ENCODE peak calls at places on chromosomes 7 and 10, in eight cellular contexts. Z is T-helper 1 cell; M is fibroblast of lung; W is activated CD4-positive, alpha-beta T cell treated with anti-CD3 and anti-CD28 coated beads, Interleukin-2, amount 50 U/mL, for 48 hours; Q is Panc1; C is left ventricle myocardium inferior; G is stromal cell of bone marrow; N is SW480. A is an unnamed sample.

GRCh38 chr7:129829677-129830631 is 122.8 kb downstream of the UBE2H start:
- DNase-seq in Z (peak), M (peak), W (peak), Q (peak), C (peak), G (peak), N (peak), A (peak)

GRCh38 chr10:19588608-19589007 is 227.6 kb upstream of the PLXDC2 start:
- DNase-seq in Z (no peak), M (no peak), W (no peak), Q (no peak), C (no peak), G (no peak), N (no peak), A (no peak)

GRCh38 chr10:122164028-122164601 is 107.0 kb upstream of the BTBD16 start:
- DNase-seq in Z (no peak), M (peak), W (no peak), Q (no peak), C (no peak), G (no peak), N (no peak), A (peak)

GRCh38 chr7:102834999-102835398 is 77.8 kb upstream of the LRRC17 start:
- DNase-seq in Z (no peak), M (peak), W (peak), Q (peak), C (no peak), G (peak), N (peak), A (no peak)

GRCh38 chr10:47354162-47354561 is 6.0 kb downstream of the RBP3 start:
- DNase-seq in Z (no peak), M (peak), W (no peak), Q (no peak), C (no peak), G (no peak), N (no peak), A (no peak)

GRCh38 chr7:38105874-38106483 is 72.1 kb upstream of the STARD3NL start:
- DNase-seq in Z (no peak), M (peak), W (peak), Q (peak), C (no peak), G (peak), N (peak), A (peak)

GRCh38 chr10:35421553-35422178 is 85.4 kb downstream of the CCNY start:
- DNase-seq in Z (no peak), M (peak), W (no peak), Q (peak), C (no peak), G (peak), N (peak), A (no peak)

GRCh38 chr7:7732566-7733290 is 14.3 kb upstream of the RPA3 start:
- DNase-seq in Z (no peak), M (peak), W (no peak), Q (no peak), C (no peak), G (peak), N (no peak), A (no peak)

GRCh38 chr10:76492026-76492425 is 1060.6 kb downstream of the LRMDA start:
- DNase-seq in Z (no peak), M (peak), W (no peak), Q (no peak), C (no peak), G (peak), N (no peak), A (no peak)

GRCh38 chr10:74109452-74109851 is 41.2 kb downstream of the AP3M1 start:
- DNase-seq in Z (no peak), M (no peak), W (no peak), Q (no peak), C (no peak), G (no peak), N (no peak), A (no peak)

GRCh38 chr10:113030453-113030852 is 80.4 kb downstream of the TCF7L2 start:
- DNase-seq in Z (no peak), M (peak), W (no peak), Q (no peak), C (no peak), G (no peak), N (no peak), A (no peak)

GRCh38 chr10:127903789-127904188 is 3.1 kb upstream of the PTPRE start:
- DNase-seq in Z (no peak), M (no peak), W (no peak), Q (no peak), C (no peak), G (no peak), N (no peak), A (no peak)

GRCh38 chr7:95295399-95295798 is 28.9 kb downstream of the PON1 start:
- DNase-seq in Z (no peak), M (no peak), W (no peak), Q (no peak), C (no peak), G (no peak), N (no peak), A (no peak)

GRCh38 chr10:55989188-55989587 is 371.9 kb downstream of the ZWINT start:
- DNase-seq in Z (no peak), M (no peak), W (no peak), Q (no peak), C (no peak), G (no peak), N (no peak), A (no peak)

GRCh38 chr7:40701836-40702551 is 567.2 kb downstream of the SUGCT start:
- DNase-seq in Z (no peak), M (no peak), W (no peak), Q (no peak), C (no peak), G (no peak), N (peak), A (no peak)

GRCh38 chr7:150375662-150376521 is 3.2 kb upstream of the ZNF775 start:
- DNase-seq in Z (no peak), M (no peak), W (peak), Q (no peak), C (no peak), G (no peak), N (peak), A (no peak)

GRCh38 chr10:114708717-114709352 is 50.8 kb upstream of the ABLIM1 start:
- DNase-seq in Z (no peak), M (peak), W (no peak), Q (peak), C (no peak), G (no peak), N (peak), A (no peak)

GRCh38 chr10:100810091-100810834 is 64.9 kb downstream of the PAX2 start:
- DNase-seq in Z (no peak), M (no peak), W (no peak), Q (no peak), C (no peak), G (no peak), N (no peak), A (no peak)

GRCh38 chr10:80464557-80465466 is 10.7 kb downstream of the TSPAN14 start:
- DNase-seq in Z (no peak), M (peak), W (no peak), Q (no peak), C (no peak), G (no peak), N (peak), A (peak)

GRCh38 chr10:50508315-50509051 is 115.3 kb downstream of the SGMS1 start:
- DNase-seq in Z (no peak), M (no peak), W (peak), Q (no peak), C (no peak), G (no peak), N (no peak), A (no peak)

GRCh38 chr7:143979999-143980398 is 20.1 kb upstream of the OR6B1 start:
- DNase-seq in Z (no peak), M (peak), W (no peak), Q (no peak), C (no peak), G (no peak), N (no peak), A (no peak)

GRCh38 chr7:98254951-98255610 is 3.0 kb upstream of the TECPR1 start:
- DNase-seq in Z (no peak), M (peak), W (peak), Q (no peak), C (no peak), G (no peak), N (no peak), A (no peak)

A was measured in nephron progenitor cell.